ENCODE peak calls at places on chromosomes 13 and 19, in nine cellular contexts. One of them, this sample, is unnamed.

GRCh38 chr13:76440568-76440967 is 445.6 kb downstream of the KCTD12 start:
- DNase-seq in CD4-positive, alpha-beta T cell: no peak
- DNase-seq in lower leg skin: no peak
- DNase-seq in WTC11: no peak
- DNase-seq in GM13977: peak
- DNase-seq in HFF-Myc: no peak
- DNase-seq in psoas muscle: no peak
- DNase-seq in neural crest cell: no peak
- DNase-seq in IMR-90: no peak
- DNase-seq in this sample: no peak

GRCh38 chr19:33821871-33822270 is 25.2 kb downstream of the KCTD15 start:
- DNase-seq in CD4-positive, alpha-beta T cell: no peak
- DNase-seq in lower leg skin: no peak
- DNase-seq in WTC11: no peak
- DNase-seq in GM13977: peak
- DNase-seq in HFF-Myc: no peak
- DNase-seq in psoas muscle: peak
- DNase-seq in neural crest cell: no peak
- DNase-seq in IMR-90: no peak
- DNase-seq in this sample: no peak

GRCh38 chr13:88000239-88000638 is 329.1 kb downstream of the SLITRK5 start:
- DNase-seq in CD4-positive, alpha-beta T cell: no peak
- DNase-seq in lower leg skin: no peak
- DNase-seq in WTC11: no peak
- DNase-seq in GM13977: no peak
- DNase-seq in HFF-Myc: no peak
- DNase-seq in psoas muscle: no peak
- DNase-seq in neural crest cell: no peak
- DNase-seq in IMR-90: peak
- DNase-seq in this sample: no peak

GRCh38 chr13:101785858-101786257 is 333.4 kb downstream of the ITGBL1 start:
- DNase-seq in CD4-positive, alpha-beta T cell: no peak
- DNase-seq in lower leg skin: no peak
- DNase-seq in WTC11: peak
- DNase-seq in GM13977: no peak
- DNase-seq in HFF-Myc: no peak
- DNase-seq in psoas muscle: no peak
- DNase-seq in neural crest cell: peak
- DNase-seq in IMR-90: peak
- DNase-seq in this sample: peak

GRCh38 chr19:19149402-19149801 is 11.1 kb upstream of the TMEM161A start:
- DNase-seq in CD4-positive, alpha-beta T cell: no peak
- DNase-seq in lower leg skin: no peak
- DNase-seq in WTC11: no peak
- DNase-seq in GM13977: no peak
- DNase-seq in HFF-Myc: no peak
- DNase-seq in psoas muscle: no peak
- DNase-seq in neural crest cell: no peak
- DNase-seq in IMR-90: no peak
- DNase-seq in this sample: no peak

GRCh38 chr13:67440240-67440639 is 210.1 kb upstream of the PCDH9 start:
- DNase-seq in CD4-positive, alpha-beta T cell: no peak
- DNase-seq in lower leg skin: no peak
- DNase-seq in WTC11: no peak
- DNase-seq in GM13977: no peak
- DNase-seq in HFF-Myc: no peak
- DNase-seq in psoas muscle: no peak
- DNase-seq in neural crest cell: no peak
- DNase-seq in IMR-90: no peak
- DNase-seq in this sample: no peak

GRCh38 chr13:67299072-67299635 is 69.0 kb upstream of the PCDH9 start:
- DNase-seq in CD4-positive, alpha-beta T cell: no peak
- DNase-seq in lower leg skin: no peak
- DNase-seq in WTC11: no peak
- DNase-seq in GM13977: no peak
- DNase-seq in HFF-Myc: no peak
- DNase-seq in psoas muscle: no peak
- DNase-seq in neural crest cell: no peak
- DNase-seq in IMR-90: peak
- DNase-seq in this sample: no peak

GRCh38 chr19:3670796-3671679 is 29.2 kb downstream of the PIP5K1C start:
- DNase-seq in CD4-positive, alpha-beta T cell: no peak
- DNase-seq in lower leg skin: peak
- DNase-seq in WTC11: no peak
- DNase-seq in GM13977: peak
- DNase-seq in HFF-Myc: no peak
- DNase-seq in psoas muscle: peak
- DNase-seq in neural crest cell: no peak
- DNase-seq in IMR-90: peak
- DNase-seq in this sample: no peak

GRCh38 chr13:62997038-62997619 is 1581.5 kb upstream of the PCDH20 start:
- DNase-seq in CD4-positive, alpha-beta T cell: no peak
- DNase-seq in lower leg skin: no peak
- DNase-seq in WTC11: no peak
- DNase-seq in GM13977: no peak
- DNase-seq in HFF-Myc: no peak
- DNase-seq in psoas muscle: no peak
- DNase-seq in neural crest cell: no peak
- DNase-seq in IMR-90: no peak
- DNase-seq in this sample: no peak

GRCh38 chr19:35209646-35210045 is 18.9 kb downstream of the FAM187B start:
- DNase-seq in CD4-positive, alpha-beta T cell: no peak
- DNase-seq in lower leg skin: no peak
- DNase-seq in WTC11: no peak
- DNase-seq in GM13977: no peak
- DNase-seq in HFF-Myc: no peak
- DNase-seq in psoas muscle: no peak
- DNase-seq in neural crest cell: no peak
- DNase-seq in IMR-90: no peak
- DNase-seq in this sample: no peak

GRCh38 chr13:53732664-53733063 is 704.1 kb downstream of the OLFM4 start:
- DNase-seq in CD4-positive, alpha-beta T cell: no peak
- DNase-seq in lower leg skin: no peak
- DNase-seq in WTC11: no peak
- DNase-seq in GM13977: no peak
- DNase-seq in HFF-Myc: no peak
- DNase-seq in psoas muscle: no peak
- DNase-seq in neural crest cell: no peak
- DNase-seq in IMR-90: no peak
- DNase-seq in this sample: no peak

GRCh38 chr13:94595006-94595942 is 678 bp downstream of the TGDS start:
- DNase-seq in CD4-positive, alpha-beta T cell: no peak
- DNase-seq in lower leg skin: no peak
- DNase-seq in WTC11: no peak
- DNase-seq in GM13977: peak
- DNase-seq in HFF-Myc: no peak
- DNase-seq in psoas muscle: peak
- DNase-seq in neural crest cell: peak
- DNase-seq in IMR-90: peak
- DNase-seq in this sample: no peak

GRCh38 chr13:42807236-42807635 is 25.9 kb downstream of the FAM216B start:
- DNase-seq in CD4-positive, alpha-beta T cell: no peak
- DNase-seq in lower leg skin: no peak
- DNase-seq in WTC11: no peak
- DNase-seq in GM13977: no peak
- DNase-seq in HFF-Myc: no peak
- DNase-seq in psoas muscle: no peak
- DNase-seq in neural crest cell: no peak
- DNase-seq in IMR-90: peak
- DNase-seq in this sample: no peak

GRCh38 chr19:51824603-51825002 is 29.6 kb downstream of the FPR3 start:
- DNase-seq in CD4-positive, alpha-beta T cell: no peak
- DNase-seq in lower leg skin: no peak
- DNase-seq in WTC11: no peak
- DNase-seq in GM13977: no peak
- DNase-seq in HFF-Myc: no peak
- DNase-seq in psoas muscle: no peak
- DNase-seq in neural crest cell: no peak
- DNase-seq in IMR-90: no peak
- DNase-seq in this sample: no peak

GRCh38 chr19:40599331-40600085 is 1.7 kb upstream of the LTBP4 start:
- DNase-seq in CD4-positive, alpha-beta T cell: no peak
- DNase-seq in lower leg skin: no peak
- DNase-seq in WTC11: no peak
- DNase-seq in GM13977: no peak
- DNase-seq in HFF-Myc: no peak
- DNase-seq in psoas muscle: peak
- DNase-seq in neural crest cell: no peak
- DNase-seq in IMR-90: no peak
- DNase-seq in this sample: no peak

GRCh38 chr13:39394811-39395685 is 207.9 kb downstream of the LHFPL6 start:
- DNase-seq in CD4-positive, alpha-beta T cell: no peak
- DNase-seq in lower leg skin: no peak
- DNase-seq in WTC11: no peak
- DNase-seq in GM13977: no peak
- DNase-seq in HFF-Myc: no peak
- DNase-seq in psoas muscle: no peak
- DNase-seq in neural crest cell: no peak
- DNase-seq in IMR-90: no peak
- DNase-seq in this sample: no peak

GRCh38 chr19:17118957-17119356 is 43.4 kb downstream of the MYO9B start:
- DNase-seq in CD4-positive, alpha-beta T cell: no peak
- DNase-seq in lower leg skin: no peak
- DNase-seq in WTC11: no peak
- DNase-seq in GM13977: no peak
- DNase-seq in HFF-Myc: no peak
- DNase-seq in psoas muscle: no peak
- DNase-seq in neural crest cell: no peak
- DNase-seq in IMR-90: no peak
- DNase-seq in this sample: no peak

GRCh38 chr19:47755065-47755761 is 9.9 kb downstream of the NOP53 start:
- DNase-seq in CD4-positive, alpha-beta T cell: no peak
- DNase-seq in lower leg skin: no peak
- DNase-seq in WTC11: no peak
- DNase-seq in GM13977: no peak
- DNase-seq in HFF-Myc: no peak
- DNase-seq in psoas muscle: no peak
- DNase-seq in neural crest cell: no peak
- DNase-seq in IMR-90: no peak
- DNase-seq in this sample: no peak

DNA sequence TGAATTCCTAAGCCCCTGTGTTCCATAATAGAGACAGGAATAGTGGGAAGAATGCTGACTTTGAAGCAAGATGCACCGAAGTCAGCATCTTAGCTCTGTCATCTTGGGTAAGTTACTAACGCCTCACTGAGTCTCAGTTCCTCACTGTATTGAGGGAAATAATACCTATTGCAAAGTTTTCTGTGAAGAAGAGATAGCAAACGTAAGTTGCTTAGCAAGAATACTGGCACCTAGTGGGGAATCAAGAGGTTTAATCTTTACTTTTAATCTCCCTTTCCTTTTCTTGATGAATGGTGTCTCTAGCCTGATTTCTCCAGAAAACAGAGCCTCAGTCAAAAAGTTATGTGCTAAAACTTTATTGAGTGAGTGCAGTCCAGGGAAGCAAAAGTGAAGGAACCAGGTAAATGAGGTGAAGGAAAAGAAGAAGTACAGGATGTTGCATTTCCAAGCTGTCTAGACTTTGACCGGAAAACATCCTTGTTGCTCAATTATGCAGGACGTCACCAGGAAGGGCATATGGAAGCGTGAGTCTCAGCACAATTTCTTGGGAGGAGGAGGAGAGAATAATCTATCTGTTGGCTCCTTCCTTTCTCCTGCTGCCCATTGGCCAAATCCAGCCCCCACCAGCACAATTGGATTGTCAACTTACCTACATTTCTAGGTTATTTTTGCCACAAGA is 210.0 kb downstream of the B3GLCT start:
- DNase-seq in CD4-positive, alpha-beta T cell: no peak
- DNase-seq in lower leg skin: no peak
- DNase-seq in WTC11: no peak
- DNase-seq in GM13977: no peak
- DNase-seq in HFF-Myc: no peak
- DNase-seq in psoas muscle: no peak
- DNase-seq in neural crest cell: no peak
- DNase-seq in IMR-90: no peak
- DNase-seq in this sample: no peak
- TF ChIP-seq CTCF in CD4-positive, alpha-beta T cell: no peak
- TF ChIP-seq CTCF in lower leg skin: no peak
- TF ChIP-seq CTCF in WTC11: no peak
- TF ChIP-seq CTCF in GM13977: no peak
- TF ChIP-seq CTCF in HFF-Myc: no peak
- TF ChIP-seq CTCF in psoas muscle: no peak
- TF ChIP-seq CTCF in neural crest cell: peak
- TF ChIP-seq CTCF in IMR-90: peak
- TF ChIP-seq CTCF in this sample: no peak

GRCh38 chr13:92143766-92144165 is 745.3 kb downstream of the GPC5 start:
- DNase-seq in CD4-positive, alpha-beta T cell: no peak
- DNase-seq in lower leg skin: no peak
- DNase-seq in WTC11: no peak
- DNase-seq in GM13977: no peak
- DNase-seq in HFF-Myc: no peak
- DNase-seq in psoas muscle: no peak
- DNase-seq in neural crest cell: no peak
- DNase-seq in IMR-90: no peak
- DNase-seq in this sample: no peak
- TF ChIP-seq CTCF in CD4-positive, alpha-beta T cell: no peak
- TF ChIP-seq CTCF in lower leg skin: no peak
- TF ChIP-seq CTCF in WTC11: no peak
- TF ChIP-seq CTCF in GM13977: no peak
- TF ChIP-seq CTCF in HFF-Myc: no peak
- TF ChIP-seq CTCF in psoas muscle: no peak
- TF ChIP-seq CTCF in neural crest cell: peak
- TF ChIP-seq CTCF in IMR-90: no peak
- TF ChIP-seq CTCF in this sample: no peak

GRCh38 chr19:50401505-50402450 is 17.0 kb upstream of the SPIB start:
- DNase-seq in CD4-positive, alpha-beta T cell: no peak
- DNase-seq in lower leg skin: no peak
- DNase-seq in WTC11: no peak
- DNase-seq in GM13977: no peak
- DNase-seq in HFF-Myc: no peak
- DNase-seq in psoas muscle: no peak
- DNase-seq in neural crest cell: no peak
- DNase-seq in IMR-90: no peak
- DNase-seq in this sample: no peak
- TF ChIP-seq CTCF in CD4-positive, alpha-beta T cell: no peak
- TF ChIP-seq CTCF in lower leg skin: no peak
- TF ChIP-seq CTCF in WTC11: no peak
- TF ChIP-seq CTCF in GM13977: no peak
- TF ChIP-seq CTCF in HFF-Myc: no peak
- TF ChIP-seq CTCF in psoas muscle: no peak
- TF ChIP-seq CTCF in neural crest cell: no peak
- TF ChIP-seq CTCF in IMR-90: no peak
- TF ChIP-seq CTCF in this sample: no peak

GRCh38 chr13:45492538-45492937 is 27.8 kb downstream of the COG3 start:
- DNase-seq in CD4-positive, alpha-beta T cell: no peak
- DNase-seq in lower leg skin: no peak
- DNase-seq in WTC11: no peak
- DNase-seq in GM13977: no peak
- DNase-seq in HFF-Myc: no peak
- DNase-seq in psoas muscle: no peak
- DNase-seq in neural crest cell: no peak
- DNase-seq in IMR-90: peak
- DNase-seq in this sample: no peak

DNA sequence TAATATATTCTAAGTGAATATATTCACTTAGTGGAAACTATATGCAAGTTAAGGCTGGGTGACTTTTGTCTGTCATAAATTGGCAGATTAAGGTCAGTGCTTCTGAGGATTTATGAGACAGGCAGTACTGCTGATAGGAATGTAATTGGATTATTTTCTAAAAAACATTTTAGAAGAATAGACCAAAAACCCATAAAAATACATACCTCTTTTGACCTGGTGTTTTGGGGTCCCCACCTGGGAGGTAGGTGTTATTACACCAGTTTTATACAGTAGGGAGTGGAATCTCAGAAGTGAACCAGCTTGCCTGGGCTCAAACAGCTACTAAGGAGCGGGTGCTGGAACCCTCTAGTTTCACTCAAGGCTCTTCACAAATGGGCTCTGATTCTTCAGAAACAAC is 25.3 kb downstream of the COG3 start:
- DNase-seq in CD4-positive, alpha-beta T cell: peak
- DNase-seq in lower leg skin: no peak
- DNase-seq in WTC11: no peak
- DNase-seq in GM13977: no peak
- DNase-seq in HFF-Myc: no peak
- DNase-seq in psoas muscle: no peak
- DNase-seq in neural crest cell: no peak
- DNase-seq in IMR-90: no peak
- DNase-seq in this sample: no peak
- TF ChIP-seq CTCF in CD4-positive, alpha-beta T cell: peak
- TF ChIP-seq CTCF in lower leg skin: no peak
- TF ChIP-seq CTCF in WTC11: no peak
- TF ChIP-seq CTCF in GM13977: peak
- TF ChIP-seq CTCF in HFF-Myc: no peak
- TF ChIP-seq CTCF in psoas muscle: peak
- TF ChIP-seq CTCF in neural crest cell: peak
- TF ChIP-seq CTCF in IMR-90: no peak
- TF ChIP-seq CTCF in this sample: peak

This sample was measured in endothelial cell.